ENCODE peak calls at places on chromosomes 4 and X, in five cellular contexts. E is ovary, O is upper lobe of left lung, C is fibroblast of pulmonary artery, K is IMR-90. R is an unnamed sample.

GRCh38 chr4:87839309-87839946 is 6.7 kb downstream of the MEPE start:
- DNase-seq in C (peak; percentile 68), E (no peak), K (peak; percentile 49), O (no peak), R (no peak)

GRCh38 chr4:56272003-56272402 is 115.3 kb downstream of the AASDH start:
- DNase-seq in C (no peak), O (peak; percentile 47), K (no peak), E (no peak), R (no peak)

GRCh38 chrX:22314211-22314610 is 41.5 kb downstream of the CBLL2 start:
- DNase-seq in E (no peak), K (no peak), C (peak; percentile 12), O (no peak), R (no peak)

GRCh38 chr4:96952610-96953009 is 1112.7 kb downstream of the PDHA2 start:
- DNase-seq in K (no peak), C (no peak), O (no peak), E (no peak), R (no peak)

GRCh38 chr4:53591372-53591892 is at the start of gene LNX1:
- DNase-seq in K (no peak), O (peak; percentile 33), C (no peak), E (no peak), R (no peak)

GRCh38 chrX:19964017-19964710 is 26.7 kb downstream of the BCLAF3 start:
- DNase-seq in E (no peak), K (no peak), O (no peak), C (no peak), R (no peak)

GRCh38 chr4:6574747-6575502 is at the start of gene MAN2B2:
- DNase-seq in E (peak; percentile 89), C (peak; percentile 72), O (peak; percentile 99), K (peak; percentile 63), R (peak; percentile 98)

GRCh38 chrX:72180539-72180938 is 1.0 kb upstream of the PIN4 start:
- DNase-seq in E (no peak), K (no peak), O (no peak), C (no peak), R (no peak)

GRCh38 chr4:86011117-86011516 is 348.7 kb downstream of the MAPK10 start:
- DNase-seq in C (peak; percentile 97), O (no peak), E (no peak), K (peak; percentile 77), R (no peak)

GRCh38 chrX:555589-556220 is 74.9 kb upstream of the SHOX start:
- DNase-seq in C (no peak), O (no peak), E (no peak), K (no peak), R (no peak)

GRCh38 chr4:138816883-138817282 is 198.7 kb upstream of the NOCT start:
- DNase-seq in K (no peak), C (no peak), E (no peak), O (no peak), R (no peak)

GRCh38 chr4:162645381-162645780 is 481.6 kb upstream of the FSTL5 start:
- DNase-seq in O (no peak), E (no peak), K (no peak), C (peak; percentile 2), R (no peak)

GRCh38 chrX:129845616-129846190 is 2.0 kb upstream of the ZDHHC9 start:
- DNase-seq in O (no peak), E (no peak), C (no peak), K (no peak), R (no peak)

GRCh38 chrX:109629310-109629709 is 4.3 kb upstream of the KCNE5 start:
- DNase-seq in K (no peak), E (no peak), C (peak; percentile 56), O (no peak), R (no peak)

GRCh38 chr4:135538698-135539097 is 1337.1 kb upstream of the PABPC4L start:
- DNase-seq in C (no peak), E (no peak), O (peak; percentile 26), K (no peak), R (no peak)

GRCh38 chr4:170391066-170391754 is 301.5 kb upstream of the AADAT start:
- DNase-seq in O (no peak), K (peak; percentile 65), C (peak; percentile 29), E (no peak), R (no peak)

GRCh38 chr4:48665555-48666186 is 114.4 kb downstream of the FRYL start:
- DNase-seq in E (no peak), C (no peak), K (peak; percentile 17), O (no peak), R (no peak)

GRCh38 chr4:94856030-94856429 is 98.3 kb downstream of the BMPR1B start:
- DNase-seq in K (no peak), O (no peak), C (no peak), E (no peak), R (no peak)

GRCh38 chr4:22869235-22869634 is 176.5 kb downstream of the GBA3 start:
- DNase-seq in C (no peak), E (no peak), K (no peak), O (no peak), R (no peak)

GRCh38 chrX:67614006-67614405 is 70.2 kb downstream of the AR start:
- DNase-seq in O (no peak), K (no peak), C (no peak), E (no peak), R (no peak)

GRCh38 chrX:123570011-123570590 is 162.8 kb downstream of the THOC2 start:
- DNase-seq in K (no peak), O (no peak), C (no peak), E (no peak), R (no peak)

GRCh38 chr4:94574050-94574449 is 122.3 kb downstream of the PDLIM5 start:
- DNase-seq in C (no peak), O (no peak), E (no peak), K (no peak), R (no peak)

GRCh38 chr4:171846232-171846631 is 33.0 kb downstream of the GALNTL6 start:
- DNase-seq in E (no peak), O (no peak), C (peak; percentile 51), K (no peak), R (no peak)

GRCh38 chrX:109489174-109489573 is 7.3 kb upstream of the GUCY2F start:
- DNase-seq in C (no peak), O (no peak), E (no peak), K (no peak), R (no peak)

GRCh38 chr4:110310795-110311194 is 112.4 kb upstream of the ELOVL6 start:
- DNase-seq in O (no peak), C (no peak), K (no peak), E (no peak), R (no peak)

GRCh38 chrX:37755073-37755472 is 24.8 kb upstream of the CYBB start:
- DNase-seq in E (no peak), C (no peak), K (no peak), O (no peak), R (no peak)

GRCh38 chrX:69988955-69989394 is 60.8 kb downstream of the AWAT2 start:
- DNase-seq in C (peak; percentile 73), O (no peak), E (no peak), K (no peak), R (no peak)

GRCh38 chrX:149540621-149541520 is at the start of gene EOLA1:
- DNase-seq in C (peak; percentile 98), O (peak; percentile 79), K (peak; percentile 98), E (no peak), R (no peak)

GRCh38 chr4:102627831-102628523 is 126.8 kb downstream of the NFKB1 start:
- DNase-seq in E (no peak), K (peak; percentile 79), C (peak; percentile 34), O (no peak), R (no peak)

GRCh38 chr4:73620115-73620792 is at the start of gene RASSF6:
- DNase-seq in K (no peak), O (peak; percentile 94), E (peak; percentile 22), C (no peak), R (no peak)

DNA sequence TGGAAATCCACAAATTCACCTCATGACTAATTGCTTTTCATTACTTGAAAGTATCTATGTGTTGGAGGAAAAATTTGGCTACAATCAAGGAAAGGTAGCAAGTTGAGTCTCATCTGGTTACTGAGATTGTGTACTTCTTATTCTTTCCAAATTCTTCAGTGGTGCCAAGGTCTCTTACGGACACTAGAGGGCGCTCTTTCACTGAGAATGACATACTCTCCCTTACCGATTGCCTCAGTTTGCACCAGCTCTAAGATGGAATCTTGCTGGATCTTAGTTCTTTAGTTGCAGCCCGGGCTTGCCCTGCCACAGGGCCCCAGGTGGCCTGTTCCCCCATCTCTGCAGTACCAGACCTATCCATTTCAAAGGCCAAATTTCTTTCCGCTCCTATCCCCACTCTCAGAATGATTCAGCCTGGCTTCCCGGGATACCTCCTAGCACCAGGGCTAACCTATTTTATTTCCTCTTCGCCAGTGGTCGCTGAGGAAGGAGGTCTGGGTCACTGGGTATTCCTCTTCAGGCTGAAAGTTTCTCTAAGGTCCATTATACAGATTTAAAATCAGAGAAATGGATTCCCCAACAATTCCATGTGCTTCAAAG is 24.6 kb upstream of the GPR50 start:
- DNase-seq in C (peak; percentile 65), K (peak; percentile 54), O (no peak), E (no peak), R (no peak)
- TF ChIP-seq CTCF in C (peak; percentile 65), K (peak; percentile 79), O (peak; percentile 57), E (no peak), R (peak; percentile 69)

GRCh38 chrX:150635952-150636351 is 57.2 kb upstream of the MTMR1 start:
- DNase-seq in O (no peak), C (peak; percentile 65), K (peak; percentile 84), E (no peak), R (no peak)
- TF ChIP-seq CTCF in O (no peak), C (no peak), K (no peak), E (no peak), R (no peak)

GRCh38 chr4:115850799-115851509 is 737.5 kb upstream of the NDST4 start:
- DNase-seq in C (no peak), O (no peak), K (no peak), E (no peak), R (no peak)

GRCh38 chr4:115851918-115852766 is 738.7 kb upstream of the NDST4 start:
- DNase-seq in C (peak; percentile 2), E (no peak), K (no peak), O (no peak), R (no peak)

GRCh38 chr4:115852767-115853091 is 739.3 kb upstream of the NDST4 start:
- DNase-seq in O (no peak), K (no peak), E (no peak), C (no peak), R (no peak)
- TF ChIP-seq CTCF in O (no peak), K (no peak), E (no peak), C (no peak), R (no peak)

GRCh38 chr4:140298001-140298400 is 75.4 kb upstream of the SCOC start:
- DNase-seq in O (no peak), E (no peak), K (no peak), C (no peak), R (no peak)

GRCh38 chr4:140293979-140294378 is 79.5 kb upstream of the SCOC start:
- DNase-seq in C (no peak), O (no peak), K (no peak), E (no peak), R (no peak)

GRCh38 chr4:140296871-140297570 is 76.4 kb upstream of the SCOC start:
- DNase-seq in K (no peak), E (peak; percentile 33), C (no peak), O (no peak), R (no peak)

GRCh38 chr4:140300271-140300970 is 73.0 kb upstream of the SCOC start:
- DNase-seq in O (no peak), E (no peak), C (peak; percentile 68), K (peak; percentile 87), R (no peak)

DNA sequence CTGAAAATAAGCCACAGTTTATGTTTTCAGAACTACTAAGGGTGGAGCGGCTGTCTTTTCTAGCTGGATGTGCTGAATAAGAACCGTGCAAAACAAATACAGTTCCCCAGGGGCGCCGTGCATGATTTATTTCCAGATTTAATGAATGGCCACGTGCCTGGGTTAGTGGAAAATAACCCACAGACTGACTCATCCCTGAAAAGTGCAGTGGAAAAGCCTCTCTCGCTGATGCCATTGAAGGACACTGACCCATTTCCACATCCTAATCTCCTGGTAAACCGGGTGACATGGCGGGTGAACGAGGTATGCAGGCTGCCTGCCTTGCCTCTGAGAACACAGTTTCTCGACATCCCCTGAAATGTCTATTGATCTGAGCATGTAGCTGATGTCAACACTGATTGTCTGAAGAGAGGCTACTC is 77.1 kb upstream of the SCOC start:
- DNase-seq in E (peak; percentile 65), C (peak; percentile 75), O (no peak), K (peak; percentile 89), R (no peak)
- TF ChIP-seq CTCF in E (no peak), C (no peak), O (no peak), K (no peak), R (no peak)

R was measured in D721Med.